ENCODE peak calls at places on chromosome 9, in seven cellular contexts. One of them, this sample, is unnamed.

GRCh38 chr9:83283528-83283927 is 220.6 kb upstream of the RASEF start:
- DNase-seq in retina: no peak
- DNase-seq in fibroblast of lung: no peak
- DNase-seq in mesenteric fat pad: no peak
- DNase-seq in Caco-2: no peak
- DNase-seq in iPS-NIHi11: no peak
- DNase-seq in activated CD4-positive, alpha-beta T cell treated with anti-CD3 and anti-CD28 coated beads, Interleukin-2, amount 50 U/mL, for 1 hour: no peak
- DNase-seq in this sample: no peak

GRCh38 chr9:88006511-88007290 is 32.4 kb upstream of the CDK20 start:
- DNase-seq in retina: no peak
- DNase-seq in fibroblast of lung: no peak
- DNase-seq in mesenteric fat pad: no peak
- DNase-seq in Caco-2: no peak
- DNase-seq in iPS-NIHi11: no peak
- DNase-seq in activated CD4-positive, alpha-beta T cell treated with anti-CD3 and anti-CD28 coated beads, Interleukin-2, amount 50 U/mL, for 1 hour: no peak
- DNase-seq in this sample: no peak

GRCh38 chr9:14752271-14752670 is 29.7 kb upstream of the CER1 start:
- DNase-seq in retina: no peak
- DNase-seq in fibroblast of lung: no peak
- DNase-seq in mesenteric fat pad: no peak
- DNase-seq in Caco-2: no peak
- DNase-seq in iPS-NIHi11: no peak
- DNase-seq in activated CD4-positive, alpha-beta T cell treated with anti-CD3 and anti-CD28 coated beads, Interleukin-2, amount 50 U/mL, for 1 hour: no peak
- DNase-seq in this sample: no peak

GRCh38 chr9:94681508-94681907 is 42.2 kb upstream of the FBP1 start:
- DNase-seq in retina: peak; percentile 78
- DNase-seq in fibroblast of lung: peak; percentile 80
- DNase-seq in mesenteric fat pad: no peak
- DNase-seq in Caco-2: peak; percentile 78
- DNase-seq in iPS-NIHi11: peak; percentile 79
- DNase-seq in activated CD4-positive, alpha-beta T cell treated with anti-CD3 and anti-CD28 coated beads, Interleukin-2, amount 50 U/mL, for 1 hour: peak; percentile 52
- DNase-seq in this sample: peak; percentile 38

GRCh38 chr9:110575169-110575568 is 4.4 kb downstream of the SVEP1 start:
- DNase-seq in retina: no peak
- DNase-seq in fibroblast of lung: peak; percentile 11
- DNase-seq in mesenteric fat pad: no peak
- DNase-seq in Caco-2: no peak
- DNase-seq in iPS-NIHi11: no peak
- DNase-seq in activated CD4-positive, alpha-beta T cell treated with anti-CD3 and anti-CD28 coated beads, Interleukin-2, amount 50 U/mL, for 1 hour: no peak
- DNase-seq in this sample: no peak

GRCh38 chr9:27423919-27424710 is 100.0 kb upstream of the IFNK start:
- DNase-seq in retina: no peak
- DNase-seq in fibroblast of lung: no peak
- DNase-seq in mesenteric fat pad: no peak
- DNase-seq in Caco-2: no peak
- DNase-seq in iPS-NIHi11: no peak
- DNase-seq in activated CD4-positive, alpha-beta T cell treated with anti-CD3 and anti-CD28 coated beads, Interleukin-2, amount 50 U/mL, for 1 hour: no peak
- DNase-seq in this sample: no peak

GRCh38 chr9:130934246-130934645 is 4.8 kb downstream of the FIBCD1 start:
- DNase-seq in retina: no peak
- DNase-seq in fibroblast of lung: no peak
- DNase-seq in mesenteric fat pad: no peak
- DNase-seq in Caco-2: no peak
- DNase-seq in iPS-NIHi11: no peak
- DNase-seq in activated CD4-positive, alpha-beta T cell treated with anti-CD3 and anti-CD28 coated beads, Interleukin-2, amount 50 U/mL, for 1 hour: no peak
- DNase-seq in this sample: no peak

GRCh38 chr9:4849364-4849763 is 56.6 kb downstream of the RCL1 start:
- DNase-seq in retina: no peak
- DNase-seq in fibroblast of lung: no peak
- DNase-seq in mesenteric fat pad: no peak
- DNase-seq in Caco-2: no peak
- DNase-seq in iPS-NIHi11: no peak
- DNase-seq in activated CD4-positive, alpha-beta T cell treated with anti-CD3 and anti-CD28 coated beads, Interleukin-2, amount 50 U/mL, for 1 hour: no peak
- DNase-seq in this sample: no peak

GRCh38 chr9:95515272-95516113 is 1.3 kb downstream of the PTCH1 start:
- DNase-seq in retina: peak; percentile 91
- DNase-seq in fibroblast of lung: no peak
- DNase-seq in mesenteric fat pad: no peak
- DNase-seq in Caco-2: peak; percentile 52
- DNase-seq in iPS-NIHi11: peak; percentile 57
- DNase-seq in activated CD4-positive, alpha-beta T cell treated with anti-CD3 and anti-CD28 coated beads, Interleukin-2, amount 50 U/mL, for 1 hour: peak; percentile 22
- DNase-seq in this sample: no peak

GRCh38 chr9:134968011-134968822 is 50.5 kb upstream of the FCN1 start:
- DNase-seq in retina: no peak
- DNase-seq in fibroblast of lung: peak; percentile 31
- DNase-seq in mesenteric fat pad: peak; percentile 71
- DNase-seq in Caco-2: peak; percentile 14
- DNase-seq in iPS-NIHi11: peak; percentile 61
- DNase-seq in activated CD4-positive, alpha-beta T cell treated with anti-CD3 and anti-CD28 coated beads, Interleukin-2, amount 50 U/mL, for 1 hour: no peak
- DNase-seq in this sample: peak; percentile 49

GRCh38 chr9:117034862-117035261 is 347.8 kb downstream of the TRIM32 start:
- DNase-seq in retina: no peak
- DNase-seq in fibroblast of lung: no peak
- DNase-seq in mesenteric fat pad: no peak
- DNase-seq in Caco-2: peak; percentile 40
- DNase-seq in iPS-NIHi11: peak; percentile 70
- DNase-seq in activated CD4-positive, alpha-beta T cell treated with anti-CD3 and anti-CD28 coated beads, Interleukin-2, amount 50 U/mL, for 1 hour: no peak
- DNase-seq in this sample: peak; percentile 56

GRCh38 chr9:134966270-134966669 is 48.6 kb upstream of the FCN1 start:
- DNase-seq in retina: no peak
- DNase-seq in fibroblast of lung: no peak
- DNase-seq in mesenteric fat pad: peak; percentile 24
- DNase-seq in Caco-2: peak; percentile 21
- DNase-seq in iPS-NIHi11: no peak
- DNase-seq in activated CD4-positive, alpha-beta T cell treated with anti-CD3 and anti-CD28 coated beads, Interleukin-2, amount 50 U/mL, for 1 hour: no peak
- DNase-seq in this sample: no peak

GRCh38 chr9:76818271-76818670 is 54.0 kb downstream of the PCA3 start:
- DNase-seq in retina: peak; percentile 9
- DNase-seq in fibroblast of lung: peak; percentile 98
- DNase-seq in mesenteric fat pad: no peak
- DNase-seq in Caco-2: no peak
- DNase-seq in iPS-NIHi11: peak; percentile 27
- DNase-seq in activated CD4-positive, alpha-beta T cell treated with anti-CD3 and anti-CD28 coated beads, Interleukin-2, amount 50 U/mL, for 1 hour: no peak
- DNase-seq in this sample: no peak

GRCh38 chr9:71767421-71768321 is 642 bp downstream of the CEMIP2 start:
- DNase-seq in retina: peak; percentile 81
- DNase-seq in fibroblast of lung: peak; percentile 29
- DNase-seq in mesenteric fat pad: no peak
- DNase-seq in Caco-2: no peak
- DNase-seq in iPS-NIHi11: no peak
- DNase-seq in activated CD4-positive, alpha-beta T cell treated with anti-CD3 and anti-CD28 coated beads, Interleukin-2, amount 50 U/mL, for 1 hour: no peak
- DNase-seq in this sample: peak; percentile 59

GRCh38 chr9:34377402-34377741 is 674 bp upstream of the MYORG start:
- DNase-seq in retina: no peak
- DNase-seq in fibroblast of lung: no peak
- DNase-seq in mesenteric fat pad: peak; percentile 80
- DNase-seq in Caco-2: peak; percentile 69
- DNase-seq in iPS-NIHi11: no peak
- DNase-seq in activated CD4-positive, alpha-beta T cell treated with anti-CD3 and anti-CD28 coated beads, Interleukin-2, amount 50 U/mL, for 1 hour: no peak
- DNase-seq in this sample: no peak

GRCh38 chr9:100670719-100671118 is 92.8 kb downstream of the CAVIN4 start:
- DNase-seq in retina: peak; percentile 34
- DNase-seq in fibroblast of lung: no peak
- DNase-seq in mesenteric fat pad: no peak
- DNase-seq in Caco-2: no peak
- DNase-seq in iPS-NIHi11: no peak
- DNase-seq in activated CD4-positive, alpha-beta T cell treated with anti-CD3 and anti-CD28 coated beads, Interleukin-2, amount 50 U/mL, for 1 hour: no peak
- DNase-seq in this sample: no peak

GRCh38 chr9:78001946-78002731 is 29.5 kb downstream of the GNAQ start:
- DNase-seq in retina: no peak
- DNase-seq in fibroblast of lung: no peak
- DNase-seq in mesenteric fat pad: no peak
- DNase-seq in Caco-2: no peak
- DNase-seq in iPS-NIHi11: no peak
- DNase-seq in activated CD4-positive, alpha-beta T cell treated with anti-CD3 and anti-CD28 coated beads, Interleukin-2, amount 50 U/mL, for 1 hour: no peak
- DNase-seq in this sample: no peak

GRCh38 chr9:106587021-106587420 is 275.9 kb upstream of the ZNF462 start:
- DNase-seq in retina: no peak
- DNase-seq in fibroblast of lung: no peak
- DNase-seq in mesenteric fat pad: no peak
- DNase-seq in Caco-2: no peak
- DNase-seq in iPS-NIHi11: no peak
- DNase-seq in activated CD4-positive, alpha-beta T cell treated with anti-CD3 and anti-CD28 coated beads, Interleukin-2, amount 50 U/mL, for 1 hour: no peak
- DNase-seq in this sample: no peak

GRCh38 chr9:133734600-133735414 is 3.3 kb downstream of the SARDH start:
- DNase-seq in retina: no peak
- DNase-seq in fibroblast of lung: no peak
- DNase-seq in mesenteric fat pad: peak; percentile 60
- DNase-seq in Caco-2: peak; percentile 28
- DNase-seq in iPS-NIHi11: peak; percentile 46
- DNase-seq in activated CD4-positive, alpha-beta T cell treated with anti-CD3 and anti-CD28 coated beads, Interleukin-2, amount 50 U/mL, for 1 hour: no peak
- DNase-seq in this sample: no peak

GRCh38 chr9:91071185-91071990 is 269.8 kb downstream of the SYK start:
- DNase-seq in retina: no peak
- DNase-seq in fibroblast of lung: peak; percentile 94
- DNase-seq in mesenteric fat pad: no peak
- DNase-seq in Caco-2: no peak
- DNase-seq in iPS-NIHi11: no peak
- DNase-seq in activated CD4-positive, alpha-beta T cell treated with anti-CD3 and anti-CD28 coated beads, Interleukin-2, amount 50 U/mL, for 1 hour: no peak
- DNase-seq in this sample: no peak

GRCh38 chr9:87716141-87716540 is 9.8 kb upstream of the CTSL start:
- DNase-seq in retina: no peak
- DNase-seq in fibroblast of lung: no peak
- DNase-seq in mesenteric fat pad: no peak
- DNase-seq in Caco-2: peak; percentile 43
- DNase-seq in iPS-NIHi11: no peak
- DNase-seq in activated CD4-positive, alpha-beta T cell treated with anti-CD3 and anti-CD28 coated beads, Interleukin-2, amount 50 U/mL, for 1 hour: no peak
- DNase-seq in this sample: no peak

GRCh38 chr9:99401826-99402225 is 179.7 kb downstream of the SEC61B start:
- DNase-seq in retina: no peak
- DNase-seq in fibroblast of lung: peak; percentile 40
- DNase-seq in mesenteric fat pad: no peak
- DNase-seq in Caco-2: no peak
- DNase-seq in iPS-NIHi11: no peak
- DNase-seq in activated CD4-positive, alpha-beta T cell treated with anti-CD3 and anti-CD28 coated beads, Interleukin-2, amount 50 U/mL, for 1 hour: no peak
- DNase-seq in this sample: no peak

GRCh38 chr9:88697764-88698436 is 162.9 kb downstream of the NXNL2 start:
- DNase-seq in retina: no peak
- DNase-seq in fibroblast of lung: peak; percentile 65
- DNase-seq in mesenteric fat pad: no peak
- DNase-seq in Caco-2: no peak
- DNase-seq in iPS-NIHi11: no peak
- DNase-seq in activated CD4-positive, alpha-beta T cell treated with anti-CD3 and anti-CD28 coated beads, Interleukin-2, amount 50 U/mL, for 1 hour: no peak
- DNase-seq in this sample: no peak

GRCh38 chr9:35680331-35681105 is 6.8 kb downstream of the CA9 start:
- DNase-seq in retina: no peak
- DNase-seq in fibroblast of lung: peak; percentile 56
- DNase-seq in mesenteric fat pad: no peak
- DNase-seq in Caco-2: no peak
- DNase-seq in iPS-NIHi11: peak; percentile 58
- DNase-seq in activated CD4-positive, alpha-beta T cell treated with anti-CD3 and anti-CD28 coated beads, Interleukin-2, amount 50 U/mL, for 1 hour: no peak
- DNase-seq in this sample: no peak

GRCh38 chr9:101504188-101504587 is 29.5 kb upstream of the RNF20 start:
- DNase-seq in retina: no peak
- DNase-seq in fibroblast of lung: no peak
- DNase-seq in mesenteric fat pad: no peak
- DNase-seq in Caco-2: no peak
- DNase-seq in iPS-NIHi11: no peak
- DNase-seq in activated CD4-positive, alpha-beta T cell treated with anti-CD3 and anti-CD28 coated beads, Interleukin-2, amount 50 U/mL, for 1 hour: no peak
- DNase-seq in this sample: no peak

GRCh38 chr9:114893221-114893620 is 37.2 kb downstream of the TNFSF8 start:
- DNase-seq in retina: no peak
- DNase-seq in fibroblast of lung: no peak
- DNase-seq in mesenteric fat pad: no peak
- DNase-seq in Caco-2: no peak
- DNase-seq in iPS-NIHi11: no peak
- DNase-seq in activated CD4-positive, alpha-beta T cell treated with anti-CD3 and anti-CD28 coated beads, Interleukin-2, amount 50 U/mL, for 1 hour: no peak
- DNase-seq in this sample: no peak

GRCh38 chr9:16445141-16445920 is 425.1 kb downstream of the BNC2 start:
- DNase-seq in retina: no peak
- DNase-seq in fibroblast of lung: peak; percentile 72
- DNase-seq in mesenteric fat pad: no peak
- DNase-seq in Caco-2: no peak
- DNase-seq in iPS-NIHi11: no peak
- DNase-seq in activated CD4-positive, alpha-beta T cell treated with anti-CD3 and anti-CD28 coated beads, Interleukin-2, amount 50 U/mL, for 1 hour: no peak
- DNase-seq in this sample: no peak

GRCh38 chr9:33196736-33197135 is 29.6 kb upstream of the B4GALT1 start:
- DNase-seq in retina: no peak
- DNase-seq in fibroblast of lung: no peak
- DNase-seq in mesenteric fat pad: no peak
- DNase-seq in Caco-2: no peak
- DNase-seq in iPS-NIHi11: no peak
- DNase-seq in activated CD4-positive, alpha-beta T cell treated with anti-CD3 and anti-CD28 coated beads, Interleukin-2, amount 50 U/mL, for 1 hour: no peak
- DNase-seq in this sample: no peak

GRCh38 chr9:16417101-16417500 is 453.4 kb downstream of the BNC2 start:
- DNase-seq in retina: no peak
- DNase-seq in fibroblast of lung: peak; percentile 97
- DNase-seq in mesenteric fat pad: no peak
- DNase-seq in Caco-2: no peak
- DNase-seq in iPS-NIHi11: no peak
- DNase-seq in activated CD4-positive, alpha-beta T cell treated with anti-CD3 and anti-CD28 coated beads, Interleukin-2, amount 50 U/mL, for 1 hour: no peak
- DNase-seq in this sample: no peak

GRCh38 chr9:131704195-131704983 is 35.5 kb downstream of the RAPGEF1 start:
- DNase-seq in retina: no peak
- DNase-seq in fibroblast of lung: no peak
- DNase-seq in mesenteric fat pad: no peak
- DNase-seq in Caco-2: no peak
- DNase-seq in iPS-NIHi11: no peak
- DNase-seq in activated CD4-positive, alpha-beta T cell treated with anti-CD3 and anti-CD28 coated beads, Interleukin-2, amount 50 U/mL, for 1 hour: no peak
- DNase-seq in this sample: no peak

GRCh38 chr9:136665704-136666363 is 3.1 kb downstream of the EGFL7 start:
- DNase-seq in retina: no peak
- DNase-seq in fibroblast of lung: no peak
- DNase-seq in mesenteric fat pad: no peak
- DNase-seq in Caco-2: no peak
- DNase-seq in iPS-NIHi11: peak; percentile 93
- DNase-seq in activated CD4-positive, alpha-beta T cell treated with anti-CD3 and anti-CD28 coated beads, Interleukin-2, amount 50 U/mL, for 1 hour: no peak
- DNase-seq in this sample: no peak

GRCh38 chr9:84756156-84756555 is 86.6 kb downstream of the NTRK2 start:
- DNase-seq in retina: no peak
- DNase-seq in fibroblast of lung: no peak
- DNase-seq in mesenteric fat pad: no peak
- DNase-seq in Caco-2: no peak
- DNase-seq in iPS-NIHi11: no peak
- DNase-seq in activated CD4-positive, alpha-beta T cell treated with anti-CD3 and anti-CD28 coated beads, Interleukin-2, amount 50 U/mL, for 1 hour: no peak
- DNase-seq in this sample: no peak

GRCh38 chr9:70832487-70832886 is 288.9 kb downstream of the TRPM3 start:
- DNase-seq in retina: no peak
- DNase-seq in fibroblast of lung: no peak
- DNase-seq in mesenteric fat pad: no peak
- DNase-seq in Caco-2: no peak
- DNase-seq in iPS-NIHi11: no peak
- DNase-seq in activated CD4-positive, alpha-beta T cell treated with anti-CD3 and anti-CD28 coated beads, Interleukin-2, amount 50 U/mL, for 1 hour: no peak
- DNase-seq in this sample: no peak

GRCh38 chr9:117205806-117206205 is 209.1 kb downstream of the ASTN2 start:
- DNase-seq in retina: no peak
- DNase-seq in fibroblast of lung: no peak
- DNase-seq in mesenteric fat pad: no peak
- DNase-seq in Caco-2: no peak
- DNase-seq in iPS-NIHi11: no peak
- DNase-seq in activated CD4-positive, alpha-beta T cell treated with anti-CD3 and anti-CD28 coated beads, Interleukin-2, amount 50 U/mL, for 1 hour: no peak
- DNase-seq in this sample: no peak

GRCh38 chr9:94901019-94901363 is 174.5 kb downstream of the AOPEP start:
- DNase-seq in retina: no peak
- DNase-seq in fibroblast of lung: no peak
- DNase-seq in mesenteric fat pad: no peak
- DNase-seq in Caco-2: no peak
- DNase-seq in iPS-NIHi11: no peak
- DNase-seq in activated CD4-positive, alpha-beta T cell treated with anti-CD3 and anti-CD28 coated beads, Interleukin-2, amount 50 U/mL, for 1 hour: no peak
- DNase-seq in this sample: no peak

GRCh38 chr9:38035873-38036272 is 33.2 kb downstream of the SHB start:
- DNase-seq in retina: no peak
- DNase-seq in fibroblast of lung: peak; percentile 66
- DNase-seq in mesenteric fat pad: no peak
- DNase-seq in Caco-2: no peak
- DNase-seq in iPS-NIHi11: no peak
- DNase-seq in activated CD4-positive, alpha-beta T cell treated with anti-CD3 and anti-CD28 coated beads, Interleukin-2, amount 50 U/mL, for 1 hour: no peak
- DNase-seq in this sample: no peak

GRCh38 chr9:31259824-31260223 is 1124.6 kb upstream of the ACO1 start:
- DNase-seq in retina: no peak
- DNase-seq in fibroblast of lung: no peak
- DNase-seq in mesenteric fat pad: no peak
- DNase-seq in Caco-2: no peak
- DNase-seq in iPS-NIHi11: peak; percentile 21
- DNase-seq in activated CD4-positive, alpha-beta T cell treated with anti-CD3 and anti-CD28 coated beads, Interleukin-2, amount 50 U/mL, for 1 hour: no peak
- DNase-seq in this sample: no peak